ENCODE peak calls at places on chromosomes 3 and 15, in four cellular contexts. R is tibial artery, O is foreskin keratinocyte, Q is upper lobe of right lung. C is an unnamed sample.

GRCh38 chr3:172586447-172586846 is 63.2 kb upstream of the TNFSF10 start:
- DNase-seq in R (no peak), O (no peak), Q (no peak), C (no peak)

GRCh38 chr3:37768107-37768809 is 93.4 kb upstream of the CTDSPL start:
- DNase-seq in R (no peak), O (no peak), Q (no peak), C (no peak)

GRCh38 chr3:5312278-5312677 is 124.8 kb downstream of the EDEM1 start:
- DNase-seq in R (no peak), O (no peak), Q (no peak), C (no peak)

GRCh38 chr3:20572473-20572872 is 386.5 kb upstream of the SGO1 start:
- DNase-seq in R (no peak), O (no peak), Q (no peak), C (no peak)

GRCh38 chr15:39304201-39304841 is 276.6 kb upstream of the THBS1 start:
- DNase-seq in R (no peak), O (peak; percentile 94), Q (no peak), C (no peak)

GRCh38 chr3:196274585-196274984 is 12.9 kb downstream of the PCYT1A start:
- DNase-seq in R (no peak), O (no peak), Q (no peak), C (no peak)

GRCh38 chr3:124084398-124084881 is 92.5 kb upstream of the ROPN1 start:
- DNase-seq in R (no peak), O (no peak), Q (no peak), C (no peak)

GRCh38 chr3:118628704-118629341 is 405.8 kb downstream of the IGSF11 start:
- DNase-seq in R (peak; percentile 23), O (peak; percentile 21), Q (no peak), C (no peak)

GRCh38 chr3:97821413-97821809 is 400 bp upstream of the CRYBG3 start:
- DNase-seq in R (peak; percentile 26), O (no peak), Q (peak; percentile 82), C (no peak)

GRCh38 chr3:122973893-122974615 is 53.5 kb downstream of the SEMA5B start:
- DNase-seq in R (no peak), O (no peak), Q (no peak), C (no peak)

GRCh38 chr3:10509325-10509724 is 3.9 kb upstream of the ATP2B2 start:
- DNase-seq in R (no peak), O (no peak), Q (no peak), C (no peak)

GRCh38 chr15:73727330-73728018 is 25.7 kb downstream of the INSYN1 start:
- DNase-seq in R (no peak), O (peak; percentile 24), Q (no peak), C (no peak)

GRCh38 chr15:70241031-70241430 is 143.3 kb upstream of the TLE3 start:
- DNase-seq in R (no peak), O (no peak), Q (no peak), C (no peak)

GRCh38 chr15:32838338-32838737 is 120.5 kb downstream of the GREM1 start:
- DNase-seq in R (no peak), O (no peak), Q (no peak), C (no peak)

GRCh38 chr15:66080791-66081475 is 172.6 kb downstream of the MEGF11 start:
- DNase-seq in R (no peak), O (peak; percentile 14), Q (peak; percentile 17), C (no peak)

GRCh38 chr3:194019766-194020165 is 116.2 kb upstream of the HES1 start:
- DNase-seq in R (no peak), O (no peak), Q (no peak), C (no peak)

GRCh38 chr15:99921086-99921485 is 187.8 kb upstream of the LYSMD4 start:
- DNase-seq in R (no peak), O (no peak), Q (no peak), C (no peak)

GRCh38 chr3:112794622-112795172 is 52.0 kb downstream of the CD200R1L start:
- DNase-seq in R (peak; percentile 29), O (no peak), Q (no peak), C (no peak)

GRCh38 chr3:47225310-47225906 is 57.2 kb downstream of the KIF9 start:
- DNase-seq in R (no peak), O (no peak), Q (no peak), C (no peak)

GRCh38 chr3:167718582-167718981 is 16.1 kb downstream of the PDCD10 start:
- DNase-seq in R (no peak), O (no peak), Q (no peak), C (no peak)

GRCh38 chr3:13588971-13589370 is 40.0 kb downstream of the FBLN2 start:
- DNase-seq in R (no peak), O (no peak), Q (no peak), C (no peak)

GRCh38 chr15:99110581-99111320 is 5.9 kb downstream of the SYNM start:
- DNase-seq in R (no peak), O (no peak), Q (no peak), C (no peak)

GRCh38 chr3:52149726-52150125 is 4.5 kb downstream of the POC1A start:
- DNase-seq in R (no peak), O (no peak), Q (no peak), C (no peak)

GRCh38 chr15:45522179-45522930 is at the start of gene SLC30A4:
- DNase-seq in R (peak; percentile 54), O (peak; percentile 18), Q (peak; percentile 87), C (no peak)

GRCh38 chr3:179608931-179609720 is 4.5 kb downstream of the NDUFB5 start:
- DNase-seq in R (no peak), O (no peak), Q (no peak), C (no peak)

GRCh38 chr3:177437513-177438337 is 240.4 kb upstream of the TBL1XR1 start:
- DNase-seq in R (no peak), O (no peak), Q (no peak), C (no peak)

GRCh38 chr3:125062904-125063618 is 7.3 kb upstream of the HEG1 start:
- DNase-seq in R (no peak), O (peak; percentile 84), Q (peak; percentile 74), C (no peak)

GRCh38 chr3:55620361-55621025 is 133.4 kb upstream of the WNT5A start:
- DNase-seq in R (no peak), O (peak; percentile 76), Q (no peak), C (no peak)

DNA sequence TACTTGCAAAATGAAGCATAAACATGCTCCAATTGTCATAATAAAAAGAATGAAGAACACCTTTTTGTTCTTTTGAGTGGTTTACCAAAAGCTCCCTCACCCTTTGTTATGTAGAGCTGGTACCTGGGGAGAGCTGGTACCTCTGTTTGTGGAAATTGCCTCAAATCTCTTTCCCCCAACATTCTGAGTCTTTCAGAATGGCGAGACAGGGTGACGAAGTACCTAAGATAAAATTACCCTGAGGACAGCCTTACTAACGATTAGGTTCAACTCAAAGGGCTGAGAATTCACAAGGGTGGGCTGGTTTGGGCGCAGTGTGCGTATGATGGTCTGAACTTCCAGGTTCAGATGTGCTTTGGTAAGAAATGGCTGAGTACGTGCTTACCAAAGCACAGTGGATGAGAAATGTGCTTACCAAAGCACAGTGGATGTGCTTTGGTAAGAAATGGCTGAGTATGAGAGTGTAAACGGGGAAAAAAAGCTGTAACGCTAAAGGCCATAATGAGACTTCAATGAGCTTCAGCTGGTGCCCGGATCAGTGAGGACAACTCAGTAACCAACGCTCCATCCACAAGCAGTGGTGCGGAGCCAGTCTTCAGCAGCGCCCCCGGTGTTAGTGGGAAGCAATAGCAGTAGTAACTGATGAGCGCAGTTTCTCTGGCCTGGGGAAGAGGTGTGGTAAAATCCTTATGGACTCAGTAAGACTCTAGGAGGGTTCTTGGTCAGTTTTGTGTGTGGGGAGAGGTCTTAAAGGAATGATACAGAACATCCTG is 72.3 kb upstream of the LRIG1 start:
- DNase-seq in R (no peak), O (no peak), Q (no peak), C (no peak)
- TF ChIP-seq CTCF in R (no peak), O (peak; percentile 35), Q (no peak), C (peak; percentile 7)

GRCh38 chr3:195208183-195208582 is 62.8 kb downstream of the XXYLT1 start:
- DNase-seq in R (no peak), O (no peak), Q (peak; percentile 29), C (no peak)
- H3K4me1 ChIP-seq in R (peaks cover 43% of the 10 kb centered on the region), O (no peaks in the 10 kb centered on the region), Q (peaks cover 51% of the 10 kb centered on the region), C (peaks cover 76% of the 10 kb centered on the region)

GRCh38 chr3:42229942-42230688 is 35.9 kb downstream of the CCK start:
- DNase-seq in R (no peak), O (no peak), Q (no peak), C (no peak)

GRCh38 chr3:42226470-42227425 is 39.2 kb downstream of the CCK start:
- DNase-seq in R (no peak), O (no peak), Q (no peak), C (no peak)

GRCh38 chr3:42228796-42229195 is 37.2 kb downstream of the CCK start:
- DNase-seq in R (no peak), O (no peak), Q (no peak), C (no peak)

GRCh38 chr3:42229266-42229941 is 36.6 kb downstream of the CCK start:
- DNase-seq in R (no peak), O (no peak), Q (no peak), C (no peak)

GRCh38 chr3:42230860-42231259 is 35.1 kb downstream of the CCK start:
- DNase-seq in R (no peak), O (no peak), Q (no peak), C (no peak)
- TF ChIP-seq CTCF in R (no peak), O (no peak), Q (no peak), C (no peak)

GRCh38 chr3:134330895-134331810 is 43.1 kb downstream of the AMOTL2 start:
- DNase-seq in R (peak; percentile 54), O (no peak), Q (no peak), C (no peak)
- H3K4me1 ChIP-seq in R (peaks cover 97% of the 10 kb centered on the region), O (peaks cover 51% of the 10 kb centered on the region), Q (peaks cover 80% of the 10 kb centered on the region), C (peaks cover 54% of the 10 kb centered on the region)

DNA sequence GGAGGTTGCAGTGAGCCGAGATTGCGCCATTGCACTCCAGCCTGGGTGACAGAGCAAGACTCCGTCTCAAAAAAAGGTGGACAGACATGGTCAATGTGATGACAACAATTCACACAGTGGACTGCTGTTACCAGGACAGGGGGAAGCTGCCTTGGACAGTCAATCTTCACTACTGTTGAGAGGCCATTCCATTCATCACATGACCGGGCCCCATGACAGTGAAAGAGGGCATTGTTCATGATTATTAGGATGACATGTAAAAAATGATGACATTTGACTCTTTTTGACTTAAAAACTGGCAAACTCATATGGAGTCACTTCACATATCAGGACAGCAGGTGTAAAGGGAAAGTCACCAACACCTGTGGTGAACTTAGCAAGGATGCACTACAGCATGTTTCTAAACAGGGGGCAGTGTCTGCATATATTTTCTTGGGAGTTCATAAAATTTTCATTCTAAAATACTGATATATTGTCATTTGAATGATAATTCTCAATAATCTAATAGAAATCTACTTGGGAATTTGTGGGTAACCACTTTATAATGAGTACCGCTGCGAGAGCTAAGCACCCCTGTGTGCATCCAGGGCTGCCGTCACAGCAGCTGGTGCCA is 34.2 kb upstream of the LDHAL6B start:
- DNase-seq in R (no peak), O (no peak), Q (no peak), C (no peak)
- TF ChIP-seq CTCF in R (no peak), O (peak; percentile 41), Q (no peak), C (no peak)

C was measured in esophagus squamous epithelium.